ENCODE peak calls at places on chromosomes 2 and 18, in six cellular contexts. Q is activated CD4-positive, CD25-positive, alpha-beta regulatory T cell; F is glutamatergic neuron; T is AG08395; N is astrocyte of the cerebellum; C is nephron progenitor cell. J is an unnamed sample.

GRCh38 chr2:19754907-19755306 is 146.9 kb downstream of the TTC32 start:
- DNase-seq in Q (no peak), F (no peak), T (no peak), N (no peak), C (no peak), J (no peak)

GRCh38 chr18:72941001-72941400 is 73.2 kb upstream of the NETO1 start:
- DNase-seq in Q (no peak), F (no peak), T (no peak), N (no peak), C (no peak), J (no peak)

GRCh38 chr18:27017901-27018500 is 152.5 kb upstream of the AQP4 start:
- DNase-seq in Q (no peak), F (no peak), T (no peak), N (no peak), C (peak), J (peak)

GRCh38 chr2:63871864-63872263 is 30.2 kb downstream of the UGP2 start:
- DNase-seq in Q (no peak), F (no peak), T (no peak), N (no peak), C (no peak), J (no peak)

GRCh38 chr2:144546933-144547332 is 27.0 kb upstream of the ZEB2 start:
- DNase-seq in Q (no peak), F (no peak), T (no peak), N (no peak), C (no peak), J (no peak)

GRCh38 chr18:79483971-79484491 is 88.3 kb downstream of the NFATC1 start:
- DNase-seq in Q (no peak), F (peak), T (no peak), N (no peak), C (no peak), J (no peak)

GRCh38 chr18:808086-808485 is 4.0 kb downstream of the YES1 start:
- DNase-seq in Q (no peak), F (no peak), T (no peak), N (no peak), C (no peak), J (no peak)

GRCh38 chr2:151999058-151999457 is 99.8 kb downstream of the CACNB4 start:
- DNase-seq in Q (no peak), F (peak), T (peak), N (peak), C (peak), J (peak)

GRCh38 chr2:118014492-118014824 is 588 bp upstream of the CCDC93 start:
- DNase-seq in Q (no peak), F (no peak), T (no peak), N (no peak), C (peak), J (no peak)

GRCh38 chr2:72150157-72150960 is 2.7 kb upstream of the CYP26B1 start:
- DNase-seq in Q (peak), F (peak), T (peak), N (peak), C (peak), J (peak)

GRCh38 chr2:104473568-104473967 is 380.3 kb upstream of the POU3F3 start:
- DNase-seq in Q (no peak), F (no peak), T (no peak), N (peak), C (no peak), J (no peak)

GRCh38 chr18:79118797-79119196 is 49.6 kb downstream of the ATP9B start:
- DNase-seq in Q (no peak), F (no peak), T (no peak), N (no peak), C (no peak), J (no peak)

GRCh38 chr18:62621546-62621945 is 93.8 kb upstream of the PHLPP1 start:
- DNase-seq in Q (no peak), F (no peak), T (peak), N (no peak), C (no peak), J (no peak)

GRCh38 chr18:60654298-60654697 is 281.7 kb upstream of the MC4R start:
- DNase-seq in Q (no peak), F (no peak), T (no peak), N (no peak), C (no peak), J (no peak)

GRCh38 chr2:67846341-67847070 is 216.3 kb downstream of the C1D start:
- DNase-seq in Q (no peak), F (peak), T (peak), N (peak), C (peak), J (peak)

GRCh38 chr18:70416496-70416895 is 127.7 kb downstream of the SOCS6 start:
- DNase-seq in Q (no peak), F (peak), T (no peak), N (no peak), C (no peak), J (no peak)

GRCh38 chr2:235116885-235117492 is 165.2 kb downstream of the SH3BP4 start:
- DNase-seq in Q (no peak), F (no peak), T (peak), N (peak), C (no peak), J (peak)